ENCODE peak calls at places on chromosomes 5 and 9, in five cellular contexts. V, L, N, T and H are unnamed samples. For H3K9me3, the result is how much of the 10 kb centered on the place peaks cover.

GRCh38 chr9:117678882-117679281 is 25.3 kb upstream of the TLR4 start:
- DNase-seq in V (no peak), L (no peak), N (peak), T (no peak), H (no peak)

GRCh38 chr9:98708933-98709911 is at the start of gene GABBR2:
- DNase-seq in V (peak), L (no peak), N (peak), T (peak), H (no peak)

GRCh38 chr5:36301858-36302603 is at the start of gene RANBP3L:
- DNase-seq in V (no peak), L (peak), N (peak), T (peak), H (no peak)

GRCh38 chr9:134083451-134083850 is 15.6 kb upstream of the BRD3 start:
- DNase-seq in V (no peak), L (no peak), N (no peak), T (no peak), H (no peak)

GRCh38 chr9:38682713-38683112 is 37.2 kb downstream of the FAM240B start:
- DNase-seq in V (no peak), L (no peak), N (peak), T (peak), H (peak)

GRCh38 chr5:171387255-171387969 is at the start of gene NPM1:
- DNase-seq in V (peak), L (peak), N (peak), T (peak), H (peak)

GRCh38 chr5:7850533-7851239 is at the start of gene CFAP90:
- DNase-seq in V (peak), L (no peak), N (peak), T (peak), H (no peak)

GRCh38 chr5:44332360-44332971 is 56.8 kb downstream of the FGF10 start:
- DNase-seq in V (peak), L (peak), N (peak), T (peak), H (peak)

GRCh38 chr9:81080185-81080584 is 609.2 kb downstream of the TLE1 start:
- DNase-seq in V (no peak), L (no peak), N (no peak), T (no peak), H (no peak)

GRCh38 chr5:67941750-67942450 is 273.7 kb upstream of the PIK3R1 start:
- DNase-seq in V (no peak), L (no peak), N (peak), T (no peak), H (no peak)

GRCh38 chr5:102286465-102286864 is 9.6 kb downstream of the SLCO4C1 start:
- DNase-seq in V (no peak), L (no peak), N (no peak), T (no peak), H (no peak)

GRCh38 chr9:19641046-19641445 is 147.8 kb downstream of the SLC24A2 start:
- DNase-seq in V (no peak), L (no peak), N (peak), T (peak), H (no peak)

GRCh38 chr5:81895312-81895711 is 76.5 kb upstream of the ATG10 start:
- DNase-seq in V (no peak), L (no peak), N (no peak), T (no peak), H (no peak)

GRCh38 chr9:113505963-113506624 is 42.6 kb downstream of the RGS3 start:
- DNase-seq in V (no peak), L (no peak), N (no peak), T (peak), H (no peak)

GRCh38 chr9:12794024-12794799 is 19.4 kb downstream of the LURAP1L start:
- DNase-seq in V (no peak), L (no peak), N (peak), T (no peak), H (no peak)

GRCh38 chr5:58198330-58198729 is 261.6 kb downstream of the PLK2 start:
- DNase-seq in V (no peak), L (no peak), N (no peak), T (no peak), H (no peak)

GRCh38 chr5:131265318-131265803 is 1.5 kb downstream of the CDC42SE2 start:
- DNase-seq in V (peak), L (peak), N (peak), T (no peak), H (peak)

GRCh38 chr9:116154334-116154975 is 864 bp downstream of the PAPPA start:
- DNase-seq in V (peak), L (no peak), N (peak), T (peak), H (no peak)

GRCh38 chr9:113580954-113581311 is 117.4 kb downstream of the RGS3 start:
- DNase-seq in V (peak), L (peak), N (no peak), T (no peak), H (no peak)

GRCh38 chr5:42879267-42879666 is 67.6 kb upstream of the SELENOP start:
- DNase-seq in V (no peak), L (no peak), N (no peak), T (no peak), H (no peak)

GRCh38 chr9:111542497-111543254 is 17.7 kb downstream of the ZNF483 start:
- DNase-seq in V (no peak), L (no peak), N (no peak), T (no peak), H (no peak)
- H3K9me3 ChIP-seq in V (under half), L (under half), N (under half), T (half or more), H (half or more)

GRCh38 chr9:84371737-84372136 is 31.2 kb upstream of the SLC28A3 start:
- DNase-seq in V (no peak), L (no peak), N (peak), T (no peak), H (no peak)
- TF ChIP-seq EZH2phosphoT487 in V (no peak), L (no peak), N (no peak), T (no peak), H (no peak)

GRCh38 chr5:141155540-141156374 is 5.9 kb downstream of the PCDHB6 start:
- DNase-seq in V (no peak), L (no peak), N (peak), T (peak), H (no peak)
- H3K9me3 ChIP-seq in V (under half), L (under half), N (under half), T (under half), H (under half)

GRCh38 chr9:3971391-3972082 is 328.3 kb downstream of the GLIS3 start:
- DNase-seq in V (no peak), L (no peak), N (no peak), T (no peak), H (no peak)

GRCh38 chr9:3963266-3964019 is 336.4 kb downstream of the GLIS3 start:
- DNase-seq in V (no peak), L (no peak), N (peak), T (no peak), H (no peak)

GRCh38 chr9:3969846-3970245 is 330.0 kb downstream of the GLIS3 start:
- DNase-seq in V (no peak), L (no peak), N (peak), T (no peak), H (no peak)

GRCh38 chr9:3972687-3973086 is 327.2 kb downstream of the GLIS3 start:
- DNase-seq in V (no peak), L (no peak), N (no peak), T (no peak), H (no peak)

GRCh38 chr9:3968891-3969290 is 331.0 kb downstream of the GLIS3 start:
- DNase-seq in V (no peak), L (no peak), N (peak), T (no peak), H (peak)
- TF ChIP-seq EZH2phosphoT487 in V (no peak), L (no peak), N (no peak), T (no peak), H (no peak)

DNA sequence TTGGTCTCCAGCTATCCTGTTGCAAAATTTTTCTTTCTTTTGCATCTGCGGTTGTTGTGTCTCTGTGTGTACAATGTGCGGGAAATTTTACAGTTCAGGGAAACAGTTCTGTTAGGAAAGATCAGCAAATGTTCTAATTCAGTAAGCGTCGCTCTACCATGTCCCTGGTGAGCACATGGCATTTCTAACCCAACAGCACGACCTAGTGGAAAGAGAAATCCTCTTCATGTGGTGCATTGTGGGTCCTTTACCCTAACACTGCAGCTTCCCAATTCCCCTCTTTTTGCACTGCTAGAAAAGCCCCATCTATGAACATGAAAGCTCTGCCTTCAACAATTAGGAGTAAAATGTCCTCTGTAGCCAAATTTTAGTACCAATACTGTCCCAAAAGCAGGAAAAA is 974.2 kb upstream of the CDH9 start:
- DNase-seq in V (no peak), L (no peak), N (peak), T (no peak), H (no peak)
- H3K9me3 ChIP-seq in V (under half), L (under half), N (under half), T (under half), H (under half)

DNA sequence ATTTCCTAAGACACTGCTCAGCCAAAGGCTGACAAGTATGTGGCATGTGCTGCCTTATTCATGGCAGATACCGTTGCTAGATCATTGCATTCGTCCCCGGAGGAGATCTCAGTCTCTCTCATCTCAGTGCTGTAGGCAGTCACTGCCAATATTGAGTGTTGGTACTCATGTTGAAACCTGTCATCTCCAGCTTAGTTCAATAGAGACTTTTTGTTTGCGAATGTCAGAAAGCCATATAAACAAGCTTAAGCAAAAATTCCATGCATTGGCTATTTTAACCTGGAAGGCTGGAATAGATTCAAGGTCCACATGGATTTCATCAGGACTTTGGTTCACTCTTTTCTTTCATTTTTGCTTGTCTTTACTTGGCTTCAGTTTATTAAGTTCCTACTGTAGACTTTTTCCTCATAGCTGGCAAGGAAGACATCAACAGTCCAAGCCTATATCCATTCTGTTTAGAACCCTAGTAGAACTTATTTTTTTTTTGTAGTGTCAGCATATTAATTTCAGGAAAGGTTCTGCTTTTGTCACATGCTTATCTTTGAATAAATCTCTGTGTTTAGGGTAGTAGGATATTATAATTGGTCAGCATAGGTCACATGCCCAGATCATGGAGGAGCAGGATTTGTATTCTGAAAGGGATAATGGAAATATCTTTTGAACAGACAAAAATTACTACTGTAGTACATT is 66.8 kb downstream of the FCHO2 start:
- DNase-seq in V (no peak), L (no peak), N (peak), T (no peak), H (no peak)
- TF ChIP-seq EZH2phosphoT487 in V (no peak), L (no peak), N (no peak), T (no peak), H (no peak)